ENCODE peak calls at places on chromosomes 16 and 17, in eight cellular contexts. N is EL, E is AG20443, H is AG04450, Z is substantia nigra, A is fibroblast of the conjunctiva, G is skeletal muscle cell, X is MCF 10A. D is an unnamed sample.

GRCh38 chr17:41324180-41325075 is 8.9 kb upstream of the KRTAP17-1 start:
- DNase-seq in N (peak), H (no peak), E (no peak), G (no peak), X (peak), A (no peak), Z (no peak), D (no peak)

GRCh38 chr16:674968-675883 is at the start of gene RHBDL1:
- DNase-seq in A (no peak), E (peak), Z (no peak), N (peak), G (no peak), X (no peak), H (no peak), D (no peak)

GRCh38 chr16:84159800-84160199 is 14.7 kb downstream of the DNAAF1 start:
- DNase-seq in E (no peak), X (no peak), A (no peak), N (no peak), H (no peak), G (no peak), Z (no peak), D (no peak)

GRCh38 chr17:71666047-71666446 is 454.8 kb upstream of the SOX9 start:
- DNase-seq in X (no peak), E (no peak), N (no peak), H (no peak), A (no peak), G (no peak), Z (no peak), D (no peak)

GRCh38 chr17:72491102-72491501 is 370.3 kb downstream of the SOX9 start:
- DNase-seq in Z (no peak), E (no peak), G (no peak), A (no peak), H (no peak), N (no peak), X (no peak), D (no peak)

GRCh38 chr17:74372426-74372825 is 5.1 kb downstream of the GPR142 start:
- DNase-seq in H (no peak), N (no peak), X (no peak), Z (no peak), G (no peak), A (no peak), E (no peak), D (no peak)

GRCh38 chr16:58510776-58511628 is 4.3 kb upstream of the SETD6 start:
- DNase-seq in A (no peak), Z (no peak), G (no peak), H (no peak), N (no peak), X (no peak), E (no peak), D (peak)

GRCh38 chr17:1957037-1957436 is 68.1 kb downstream of the RTN4RL1 start:
- DNase-seq in G (no peak), Z (no peak), N (peak), E (no peak), X (peak), H (peak), A (no peak), D (no peak)

GRCh38 chr17:38912221-38912813 is 13.1 kb upstream of the LASP1NB start:
- DNase-seq in A (no peak), N (no peak), E (peak), H (no peak), G (no peak), Z (no peak), X (no peak), D (peak)

GRCh38 chr17:4877089-4877488 is 22.2 kb upstream of the C17orf107 start:
- DNase-seq in X (no peak), Z (peak), H (no peak), N (no peak), G (no peak), A (no peak), E (no peak), D (no peak)